ENCODE peak calls at places on chromosomes 13 and 19, in four cellular contexts. P is GM12878, V is HepG2, O is K562. G is an unnamed sample.

GRCh38 chr13:74114202-74114601 is 20.0 kb downstream of the KLF12 start:
- DNase-seq in P (no peak), V (no peak), O (no peak), G (no peak)

GRCh38 chr13:97339019-97339988 is 94.7 kb upstream of the RAP2A start:
- DNase-seq in P (no peak), V (no peak), O (peak; percentile 23), G (no peak)

GRCh38 chr13:30616927-30617314 is 799 bp upstream of the USPL1 start:
- DNase-seq in P (peak; percentile 61), V (peak; percentile 90), O (peak; percentile 82), G (peak; percentile 49)

GRCh38 chr19:51664997-51665396 is 18.4 kb upstream of the SIGLEC14 start:
- DNase-seq in P (no peak), V (no peak), O (no peak), G (no peak)

GRCh38 chr19:52170863-52171320 is 529 bp downstream of the ZNF836 start:
- DNase-seq in P (no peak), V (no peak), O (no peak), G (no peak)

GRCh38 chr13:113220141-113220598 is 10.8 kb downstream of the CUL4A start:
- DNase-seq in P (no peak), V (peak; percentile 84), O (peak; percentile 94), G (no peak)

GRCh38 chr13:74256969-74257368 is 122.8 kb upstream of the KLF12 start:
- DNase-seq in P (no peak), V (no peak), O (no peak), G (no peak)

GRCh38 chr13:74575729-74576125 is 441.5 kb upstream of the KLF12 start:
- DNase-seq in P (no peak), V (no peak), O (peak; percentile 73), G (peak; percentile 5)

GRCh38 chr13:65265988-65266387 is 1964.1 kb downstream of the PCDH9 start:
- DNase-seq in P (no peak), V (no peak), O (no peak), G (no peak)

GRCh38 chr13:87677043-87677333 is 5.8 kb downstream of the SLITRK5 start:
- DNase-seq in P (no peak), V (no peak), O (no peak), G (no peak)

GRCh38 chr13:63481334-63481733 is 2065.7 kb upstream of the PCDH20 start:
- DNase-seq in P (no peak), V (no peak), O (no peak), G (no peak)

GRCh38 chr19:53537523-53538377 is at the start of gene ZNF331:
- DNase-seq in P (peak; percentile 63), V (peak; percentile 39), O (no peak), G (peak; percentile 86)

GRCh38 chr13:112733112-112733511 is 43.3 kb downstream of the ATP11A start:
- DNase-seq in P (no peak), V (no peak), O (no peak), G (no peak)

GRCh38 chr13:26605845-26606244 is 48.4 kb downstream of the WASF3 start:
- DNase-seq in P (no peak), V (peak; percentile 12), O (peak; percentile 5), G (peak; percentile 3)

GRCh38 chr19:46660601-46661019 is 372 bp downstream of the DACT3 start:
- DNase-seq in P (no peak), V (no peak), O (peak; percentile 32), G (no peak)

GRCh38 chr13:72696590-72696989 is 30.8 kb downstream of the MZT1 start:
- DNase-seq in P (no peak), V (no peak), O (no peak), G (peak; percentile 1)

GRCh38 chr13:66977156-66977555 is 253.0 kb downstream of the PCDH9 start:
- DNase-seq in P (no peak), V (no peak), O (no peak), G (no peak)

GRCh38 chr13:41458187-41458938 is 1.0 kb downstream of the RGCC start:
- DNase-seq in P (no peak), V (no peak), O (peak; percentile 70), G (no peak)

GRCh38 chr19:57830071-57830602 is at the start of gene ZNF587B:
- DNase-seq in P (no peak), V (peak; percentile 47), O (peak; percentile 61), G (peak; percentile 45)

GRCh38 chr19:42129399-42130253 is 2.6 kb downstream of the POU2F2 start:
- DNase-seq in P (peak; percentile 93), V (no peak), O (no peak), G (no peak)

GRCh38 chr19:51059715-51060114 is 5.2 kb downstream of the KLK13 start:
- DNase-seq in P (no peak), V (no peak), O (no peak), G (no peak)

GRCh38 chr13:33388254-33388998 is 102.9 kb upstream of the STARD13 start:
- DNase-seq in P (no peak), V (no peak), O (peak; percentile 2), G (peak; percentile 14)

GRCh38 chr19:39858541-39858940 is 12.4 kb upstream of the FBL start:
- DNase-seq in P (no peak), V (peak; percentile 35), O (peak; percentile 79), G (peak; percentile 65)

GRCh38 chr13:41709511-41709910 is 251.4 kb downstream of the VWA8 start:
- DNase-seq in P (no peak), V (no peak), O (no peak), G (no peak)

GRCh38 chr13:26457212-26457611 is 100.3 kb upstream of the WASF3 start:
- DNase-seq in P (no peak), V (no peak), O (no peak), G (peak; percentile 5)

GRCh38 chr13:111043575-111043982 is 71.5 kb upstream of the ARHGEF7 start:
- DNase-seq in P (no peak), V (no peak), O (peak; percentile 58), G (no peak)

GRCh38 chr19:57934820-57935665 is at the start of gene ZNF418:
- DNase-seq in P (peak; percentile 55), V (no peak), O (peak; percentile 18), G (peak; percentile 19)

GRCh38 chr19:36152061-36152885 is at the start of gene COX7A1:
- DNase-seq in P (no peak), V (no peak), O (no peak), G (no peak)

GRCh38 chr19:4035582-4035981 is 28.0 kb downstream of the PIAS4 start:
- DNase-seq in P (no peak), V (no peak), O (no peak), G (no peak)

GRCh38 chr19:41821003-41821735 is 23.3 kb downstream of the LYPD4 start:
- DNase-seq in P (peak; percentile 12), V (peak; percentile 41), O (peak; percentile 69), G (peak; percentile 94)

GRCh38 chr13:59834801-59835200 is 328.9 kb downstream of the DIAPH3 start:
- DNase-seq in P (no peak), V (no peak), O (no peak), G (no peak)

GRCh38 chr13:84399320-84400085 is 517.2 kb upstream of the SLITRK1 start:
- DNase-seq in P (no peak), V (peak; percentile 30), O (no peak), G (no peak)

GRCh38 chr13:44292545-44292944 is 81.1 kb upstream of the SERP2 start:
- DNase-seq in P (no peak), V (no peak), O (no peak), G (no peak)

GRCh38 chr13:83877901-83878300 is 4.4 kb downstream of the SLITRK1 start:
- DNase-seq in P (no peak), V (no peak), O (no peak), G (no peak)

GRCh38 chr19:38877781-38878574 is at the start of gene RINL:
- DNase-seq in P (no peak), V (no peak), O (peak; percentile 61), G (no peak)

DNA sequence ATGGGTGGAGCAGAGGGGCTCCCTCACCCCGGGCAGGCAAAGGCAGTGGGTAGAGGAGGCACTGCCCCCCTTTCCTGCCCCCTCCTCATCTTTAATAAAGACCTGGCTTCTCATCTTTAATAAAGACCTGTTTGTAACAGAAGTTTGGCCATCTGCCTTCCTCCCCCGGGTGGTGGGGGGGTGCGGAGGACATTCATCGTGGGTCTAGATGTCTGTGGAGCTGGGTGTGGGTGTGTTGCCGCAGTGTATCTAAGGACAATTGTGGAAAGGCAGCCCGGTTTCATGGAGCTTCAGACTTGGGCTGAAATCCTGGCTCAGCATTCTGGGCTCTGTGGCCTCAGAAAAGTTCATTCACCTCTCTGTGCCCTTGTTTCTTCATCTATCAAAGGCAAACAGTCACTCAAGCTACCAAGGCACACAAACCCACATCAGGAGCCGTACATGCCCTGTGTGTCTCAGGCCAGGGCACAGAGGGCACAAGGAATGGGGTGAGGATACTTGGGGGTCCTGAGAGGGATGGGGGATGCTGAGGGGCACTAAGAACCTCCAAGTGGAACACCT is 8.8 kb upstream of the SWSAP1 start:
- DNase-seq in P (no peak), V (no peak), O (no peak), G (no peak)
- TF ChIP-seq BHLHE40 in P (no peak), V (no peak), O (no peak), G (no peak)

DNA sequence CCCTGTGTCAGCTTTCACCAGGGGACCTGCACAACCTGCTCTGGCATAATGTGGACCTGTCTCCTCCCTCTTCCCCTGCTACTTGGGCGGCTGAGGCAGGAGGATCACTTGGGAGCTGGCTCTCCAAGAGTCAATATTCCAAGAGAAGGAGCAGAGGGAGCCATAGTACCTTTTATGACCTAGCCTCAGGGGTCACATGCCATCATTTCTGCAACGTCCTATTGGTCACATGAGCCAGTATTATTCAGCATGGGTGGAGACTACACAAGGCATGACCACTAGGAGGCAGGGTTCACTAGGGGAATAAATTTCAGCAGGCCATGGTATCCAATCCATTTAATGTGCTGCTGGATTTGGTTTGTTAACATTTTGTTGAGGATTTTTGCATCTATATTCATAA is 12.0 kb upstream of the SHFL start:
- DNase-seq in P (no peak), V (peak; percentile 60), O (peak; percentile 79), G (no peak)
- TF ChIP-seq MAX in P (no peak), V (no peak), O (peak; percentile 18), G (no peak)

DNA sequence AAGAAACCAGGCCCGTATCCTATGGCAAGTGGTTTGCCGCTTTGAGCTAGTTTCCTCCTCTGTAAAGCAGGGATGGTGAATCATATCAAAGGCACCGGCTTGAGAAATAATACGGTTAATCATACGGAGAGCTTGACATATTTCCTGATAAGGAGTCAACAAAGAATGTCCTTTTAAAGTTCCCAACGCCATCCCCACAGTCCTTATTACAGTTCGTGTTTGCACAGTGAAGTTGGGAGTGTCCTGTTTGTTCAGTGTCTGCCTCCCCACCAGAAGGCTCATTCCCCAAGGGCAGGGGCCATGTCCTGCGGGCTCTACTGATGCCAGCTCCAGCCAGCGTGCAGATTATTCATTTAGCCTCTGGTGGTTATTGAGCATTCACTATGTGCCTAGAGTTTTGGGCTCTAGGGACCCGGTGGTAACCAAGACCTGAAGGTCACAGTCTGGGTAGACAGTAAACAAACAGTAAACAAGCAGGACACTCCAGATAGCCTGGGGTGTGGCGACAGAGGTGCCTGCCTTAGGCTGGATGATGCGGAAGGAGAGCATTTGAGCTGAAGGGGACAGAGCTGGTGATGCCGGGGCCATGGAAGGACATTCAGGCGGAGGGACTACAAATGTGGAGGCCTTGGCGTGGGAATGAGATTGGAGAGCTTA is 6.3 kb downstream of the GRAMD1A start:
- DNase-seq in P (no peak), V (peak; percentile 99), O (no peak), G (peak; percentile 100)
- TF ChIP-seq POLR2A in P (peak; percentile 26), V (peak; percentile 43), O (no peak), G (no peak)

GRCh38 chr19:6084821-6085220 is 25.5 kb downstream of the RFX2 start:
- DNase-seq in P (no peak), V (no peak), O (no peak), G (no peak)

GRCh38 chr19:6088677-6089063 is 21.6 kb downstream of the RFX2 start:
- DNase-seq in P (no peak), V (no peak), O (peak; percentile 44), G (no peak)

GRCh38 chr19:6090634-6091033 is 19.7 kb downstream of the RFX2 start:
- DNase-seq in P (no peak), V (no peak), O (no peak), G (no peak)

GRCh38 chr19:6087074-6087506 is 23.2 kb downstream of the RFX2 start:
- DNase-seq in P (peak; percentile 40), V (peak; percentile 75), O (peak; percentile 77), G (no peak)

GRCh38 chr19:6086081-6086858 is 24.0 kb downstream of the RFX2 start:
- DNase-seq in P (no peak), V (no peak), O (no peak), G (no peak)
- TF ChIP-seq BHLHE40 in P (no peak), V (no peak), O (no peak), G (no peak)